ENCODE peak calls at places on chromosomes 7 and 10, in five cellular contexts. G is skeletal muscle cell, T is AG09309, B is A549, H is mucosa of descending colon. W is an unnamed sample.

GRCh38 chr7:151452680-151453325 is 12.9 kb upstream of the CRYGN start:
- DNase-seq in G (no peak), B (no peak), T (no peak), H (peak), W (no peak)

GRCh38 chr7:41148521-41148951 is 554.4 kb downstream of the INHBA start:
- DNase-seq in H (no peak), G (peak), B (peak), T (peak), W (peak)

GRCh38 chr10:93495654-93496321 is 624 bp upstream of the CEP55 start:
- DNase-seq in T (no peak), H (peak), B (peak), G (no peak), W (no peak)

GRCh38 chr7:129951076-129952011 is 1.4 kb downstream of the UBE2H start:
- DNase-seq in G (no peak), T (no peak), H (no peak), B (no peak), W (no peak)

GRCh38 chr10:70584941-70585544 is 17.5 kb downstream of the PRF1 start:
- DNase-seq in H (no peak), G (no peak), T (no peak), B (no peak), W (peak)

GRCh38 chr10:61000769-61001730 is 57.1 kb upstream of the RHOBTB1 start:
- DNase-seq in T (no peak), H (peak), G (no peak), B (peak), W (no peak)

GRCh38 chr10:6396652-6397051 is 183.4 kb downstream of the PRKCQ start:
- DNase-seq in H (no peak), G (peak), T (peak), B (no peak), W (peak)

GRCh38 chr10:31242902-31243301 is 76.1 kb upstream of the ZEB1 start:
- DNase-seq in T (peak), G (peak), B (peak), H (no peak), W (peak)

GRCh38 chr7:30159153-30159552 is 24.4 kb downstream of the MTURN start:
- DNase-seq in H (no peak), B (no peak), G (no peak), T (no peak), W (no peak)

GRCh38 chr7:158270856-158271413 is 316.7 kb downstream of the PTPRN2 start:
- DNase-seq in T (no peak), H (peak), B (no peak), G (no peak), W (no peak)

GRCh38 chr10:27100800-27101347 is 580 bp upstream of the ANKRD26 start:
- DNase-seq in T (no peak), B (no peak), G (no peak), H (no peak), W (no peak)

GRCh38 chr10:124145109-124145860 is 51.9 kb upstream of the CHST15 start:
- DNase-seq in T (no peak), G (no peak), B (no peak), H (no peak), W (no peak)

GRCh38 chr10:29849434-29849833 is 210.0 kb downstream of the JCAD start:
- DNase-seq in T (peak), G (peak), B (no peak), H (no peak), W (peak)
- H3K4me3 ChIP-seq in T (peak), G (peak), B (no peak), H (no peak), W (no peak)

DNA sequence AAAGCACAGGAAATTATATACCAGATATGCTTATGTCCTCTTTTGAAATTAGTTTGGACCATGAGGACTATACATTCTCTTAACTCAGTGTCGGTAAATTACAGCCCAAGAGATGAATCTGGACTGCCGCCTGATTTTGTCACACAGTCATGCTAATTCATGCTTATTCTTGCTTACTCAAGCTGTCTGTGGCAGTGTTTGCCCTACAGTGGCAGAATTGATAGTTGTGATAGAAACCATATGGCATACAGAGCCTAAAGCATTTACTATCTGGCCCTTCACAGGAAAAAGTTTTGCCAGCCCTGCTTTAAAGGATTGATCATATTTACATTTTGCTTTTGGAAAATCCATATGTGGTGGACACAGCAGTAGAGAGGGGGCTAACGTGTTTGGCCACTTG is 974.1 kb upstream of the GHITM start:
- DNase-seq in H (no peak), T (no peak), B (no peak), G (no peak), W (no peak)
- H3K4me3 ChIP-seq in H (no peak), T (no peak), B (no peak), G (no peak), W (no peak)

GRCh38 chr7:37916017-37916672 is 472 bp downstream of the SFRP4 start:
- DNase-seq in B (peak), G (no peak), H (peak), T (no peak), W (no peak)
- H3K4me3 ChIP-seq in B (peak), G (peak), H (no peak), T (peak), W (peak)

GRCh38 chr7:44257618-44258422 is 57.0 kb downstream of the YKT6 start:
- DNase-seq in B (peak), H (peak), G (peak), T (peak), W (peak)

GRCh38 chr7:44258865-44259546 is 58.2 kb downstream of the YKT6 start:
- DNase-seq in B (no peak), H (no peak), G (no peak), T (no peak), W (no peak)

GRCh38 chr7:44259547-44260457 is 59.0 kb downstream of the YKT6 start:
- DNase-seq in G (peak), B (no peak), H (peak), T (peak), W (peak)

GRCh38 chr7:44257213-44257612 is 56.4 kb downstream of the YKT6 start:
- DNase-seq in T (no peak), H (no peak), G (no peak), B (no peak), W (no peak)

DNA sequence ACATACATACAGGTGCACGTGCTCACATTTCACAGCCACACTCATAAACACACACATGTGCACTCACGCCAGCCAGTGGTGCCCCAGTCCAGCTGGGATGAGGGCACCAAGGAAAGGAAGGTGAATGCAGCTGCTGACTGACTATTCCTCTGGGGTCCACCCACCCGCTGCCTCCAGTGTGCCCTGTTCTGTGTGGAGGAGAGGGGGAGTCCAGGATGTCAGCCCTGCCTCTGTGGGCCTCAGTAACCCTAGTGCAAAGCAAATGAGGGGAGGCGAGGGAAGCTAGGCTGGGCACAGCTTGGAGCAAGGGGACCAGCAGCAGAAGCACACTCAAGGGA is 57.6 kb downstream of the YKT6 start:
- DNase-seq in G (no peak), T (no peak), H (no peak), B (no peak), W (no peak)
- H3K4me3 ChIP-seq in G (no peak), T (no peak), H (no peak), B (no peak), W (no peak)

GRCh38 chr7:24227068-24227467 is 56.9 kb upstream of the NPY start:
- DNase-seq in T (no peak), B (no peak), G (no peak), H (no peak), W (no peak)
- H3K4me3 ChIP-seq in T (no peak), B (no peak), G (no peak), H (no peak), W (no peak)